ENCODE peak calls at places on chromosomes 1 and 21, in four cellular contexts. One of them, this sample, is unnamed.

GRCh38 chr1:203906932-203907331 is 45.5 kb downstream of the SNRPE start:
- DNase-seq in fibroblast of lung: peak
- DNase-seq in K562: no peak
- DNase-seq in neural progenitor cell: no peak
- DNase-seq in this sample: peak

GRCh38 chr1:207335695-207336363 is 14.4 kb downstream of the CD55 start:
- DNase-seq in fibroblast of lung: no peak
- DNase-seq in K562: no peak
- DNase-seq in neural progenitor cell: no peak
- DNase-seq in this sample: peak

GRCh38 chr21:37751268-37751975 is 164.8 kb downstream of the KCNJ6 start:
- DNase-seq in fibroblast of lung: peak
- DNase-seq in K562: no peak
- DNase-seq in neural progenitor cell: no peak
- DNase-seq in this sample: no peak

GRCh38 chr1:226939439-226940028 is 560 bp upstream of the COQ8A start:
- DNase-seq in fibroblast of lung: no peak
- DNase-seq in K562: no peak
- DNase-seq in neural progenitor cell: peak
- DNase-seq in this sample: peak

GRCh38 chr1:47348246-47348645 is 14.7 kb downstream of the CMPK1 start:
- DNase-seq in fibroblast of lung: no peak
- DNase-seq in K562: no peak
- DNase-seq in neural progenitor cell: no peak
- DNase-seq in this sample: no peak

GRCh38 chr1:12034381-12034801 is 15.1 kb downstream of the MIIP start:
- DNase-seq in fibroblast of lung: peak
- DNase-seq in K562: peak
- DNase-seq in neural progenitor cell: no peak
- DNase-seq in this sample: no peak

GRCh38 chr1:199979071-199979470 is 48.4 kb upstream of the NR5A2 start:
- DNase-seq in fibroblast of lung: no peak
- DNase-seq in K562: no peak
- DNase-seq in neural progenitor cell: no peak
- DNase-seq in this sample: no peak

GRCh38 chr1:175572932-175573871 is 170.2 kb downstream of the TNR start:
- DNase-seq in fibroblast of lung: no peak
- DNase-seq in K562: no peak
- DNase-seq in neural progenitor cell: no peak
- DNase-seq in this sample: peak

GRCh38 chr1:231188768-231189167 is 26.9 kb downstream of the TRIM67 start:
- DNase-seq in fibroblast of lung: no peak
- DNase-seq in K562: no peak
- DNase-seq in neural progenitor cell: no peak
- DNase-seq in this sample: no peak

GRCh38 chr1:112172294-112172882 is 182.9 kb upstream of the KCND3 start:
- DNase-seq in fibroblast of lung: peak
- DNase-seq in K562: peak
- DNase-seq in neural progenitor cell: peak
- DNase-seq in this sample: peak

GRCh38 chr1:242209063-242209462 is 210.2 kb upstream of the MAP1LC3C start:
- DNase-seq in fibroblast of lung: no peak
- DNase-seq in K562: no peak
- DNase-seq in neural progenitor cell: peak
- DNase-seq in this sample: no peak

GRCh38 chr1:107896946-107897345 is 68.0 kb downstream of the VAV3 start:
- DNase-seq in fibroblast of lung: no peak
- DNase-seq in K562: no peak
- DNase-seq in neural progenitor cell: no peak
- DNase-seq in this sample: no peak

GRCh38 chr1:3500265-3500835 is 45.9 kb downstream of the ARHGEF16 start:
- DNase-seq in fibroblast of lung: no peak
- DNase-seq in K562: peak
- DNase-seq in neural progenitor cell: no peak
- DNase-seq in this sample: no peak

GRCh38 chr1:29983366-29983765 is 740.0 kb downstream of the MATN1 start:
- DNase-seq in fibroblast of lung: no peak
- DNase-seq in K562: no peak
- DNase-seq in neural progenitor cell: no peak
- DNase-seq in this sample: no peak

GRCh38 chr21:36709030-36709867 is 10.3 kb downstream of the SIM2 start:
- DNase-seq in fibroblast of lung: no peak
- DNase-seq in K562: no peak
- DNase-seq in neural progenitor cell: peak
- DNase-seq in this sample: no peak

GRCh38 chr21:36709868-36710728 is 11.2 kb downstream of the SIM2 start:
- DNase-seq in fibroblast of lung: no peak
- DNase-seq in K562: no peak
- DNase-seq in neural progenitor cell: peak
- DNase-seq in this sample: no peak

GRCh38 chr21:36706951-36707762 is 8.2 kb downstream of the SIM2 start:
- DNase-seq in fibroblast of lung: no peak
- DNase-seq in K562: peak
- DNase-seq in neural progenitor cell: peak
- DNase-seq in this sample: peak

GRCh38 chr21:36707763-36708511 is 9.0 kb downstream of the SIM2 start:
- DNase-seq in fibroblast of lung: no peak
- DNase-seq in K562: no peak
- DNase-seq in neural progenitor cell: peak
- DNase-seq in this sample: no peak

GRCh38 chr21:36708512-36709029 is 9.7 kb downstream of the SIM2 start:
- DNase-seq in fibroblast of lung: no peak
- DNase-seq in K562: no peak
- DNase-seq in neural progenitor cell: peak
- DNase-seq in this sample: no peak
- TF ChIP-seq EZH2 in fibroblast of lung: peak
- TF ChIP-seq EZH2 in K562: no peak
- TF ChIP-seq EZH2 in neural progenitor cell: peak
- TF ChIP-seq EZH2 in this sample: no peak

DNA sequence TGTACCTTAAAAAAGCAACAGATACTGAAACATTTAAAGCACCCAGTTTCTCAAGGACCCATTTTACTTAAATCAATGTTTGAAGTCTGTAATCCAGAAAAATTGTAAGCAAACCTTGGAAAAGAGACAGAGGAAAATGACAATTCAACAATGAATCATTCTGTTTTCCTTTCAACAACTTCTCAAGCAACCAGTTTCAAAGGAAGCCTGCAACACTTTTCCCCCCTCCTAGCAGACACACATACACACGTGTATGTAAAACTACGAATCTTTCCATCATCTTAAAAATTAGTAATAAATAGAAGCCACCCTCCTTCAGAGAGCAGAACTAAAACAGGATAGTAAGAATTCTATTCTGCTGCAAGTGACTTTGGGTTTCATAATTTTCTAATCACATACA is 1.1 kb downstream of the RERE start:
- DNase-seq in fibroblast of lung: peak
- DNase-seq in K562: peak
- DNase-seq in neural progenitor cell: no peak
- DNase-seq in this sample: no peak
- H3K27ac ChIP-seq in fibroblast of lung: peak
- H3K27ac ChIP-seq in K562: peak
- H3K27ac ChIP-seq in neural progenitor cell: no peak
- H3K27ac ChIP-seq in this sample: peak

GRCh38 chr1:205748398-205749093 is 1.4 kb downstream of the NUCKS1 start:
- DNase-seq in fibroblast of lung: peak
- DNase-seq in K562: peak
- DNase-seq in neural progenitor cell: peak
- DNase-seq in this sample: peak

GRCh38 chr1:205744403-205744802 is 5.6 kb downstream of the NUCKS1 start:
- DNase-seq in fibroblast of lung: no peak
- DNase-seq in K562: no peak
- DNase-seq in neural progenitor cell: no peak
- DNase-seq in this sample: no peak

GRCh38 chr1:205743977-205744376 is 6.0 kb downstream of the NUCKS1 start:
- DNase-seq in fibroblast of lung: no peak
- DNase-seq in K562: no peak
- DNase-seq in neural progenitor cell: peak
- DNase-seq in this sample: no peak

GRCh38 chr1:205749094-205749825 is 722 bp downstream of the NUCKS1 start:
- DNase-seq in fibroblast of lung: peak
- DNase-seq in K562: peak
- DNase-seq in neural progenitor cell: peak
- DNase-seq in this sample: peak

DNA sequence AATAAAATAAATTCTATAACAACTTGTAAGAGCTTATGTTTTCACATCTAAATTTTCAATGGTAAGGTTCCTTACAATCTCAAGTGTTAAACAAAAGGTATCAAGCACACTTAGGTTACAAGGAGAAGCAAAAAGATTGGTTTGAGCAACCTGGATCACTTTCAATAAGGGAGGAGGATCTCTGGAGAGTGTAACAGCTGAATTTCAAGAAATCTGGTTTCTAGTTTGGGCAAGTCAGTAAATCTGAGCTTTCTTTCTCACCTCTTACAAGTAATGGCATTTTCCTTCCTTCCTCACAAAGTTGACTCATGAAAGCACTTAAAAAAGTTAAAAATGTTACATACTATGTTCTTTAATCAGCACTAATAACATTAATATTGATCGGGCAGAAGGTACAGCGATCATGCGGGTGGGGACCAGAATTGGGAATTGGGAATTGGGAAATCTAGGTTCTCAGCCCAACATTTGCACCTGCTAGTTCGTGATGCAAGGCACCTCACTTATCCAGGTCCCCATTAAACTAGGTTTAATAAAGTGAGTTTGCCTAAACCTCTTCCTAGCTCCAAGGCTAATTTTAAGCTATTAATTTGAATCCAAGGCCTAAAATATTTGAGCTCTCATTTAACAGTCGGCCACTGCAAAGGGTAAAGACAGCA is 3.1 kb downstream of the NUCKS1 start:
- DNase-seq in fibroblast of lung: no peak
- DNase-seq in K562: no peak
- DNase-seq in neural progenitor cell: no peak
- DNase-seq in this sample: no peak
- H3K4me3 ChIP-seq in fibroblast of lung: peak
- H3K4me3 ChIP-seq in K562: no peak
- H3K4me3 ChIP-seq in neural progenitor cell: peak
- H3K4me3 ChIP-seq in this sample: peak

GRCh38 chr1:26360051-26360806 is 6.3 kb upstream of the CRYBG2 start:
- DNase-seq in fibroblast of lung: no peak
- DNase-seq in K562: no peak
- DNase-seq in neural progenitor cell: peak
- DNase-seq in this sample: no peak
- TF ChIP-seq EZH2 in fibroblast of lung: no peak
- TF ChIP-seq EZH2 in K562: no peak
- TF ChIP-seq EZH2 in neural progenitor cell: peak
- TF ChIP-seq EZH2 in this sample: no peak

DNA sequence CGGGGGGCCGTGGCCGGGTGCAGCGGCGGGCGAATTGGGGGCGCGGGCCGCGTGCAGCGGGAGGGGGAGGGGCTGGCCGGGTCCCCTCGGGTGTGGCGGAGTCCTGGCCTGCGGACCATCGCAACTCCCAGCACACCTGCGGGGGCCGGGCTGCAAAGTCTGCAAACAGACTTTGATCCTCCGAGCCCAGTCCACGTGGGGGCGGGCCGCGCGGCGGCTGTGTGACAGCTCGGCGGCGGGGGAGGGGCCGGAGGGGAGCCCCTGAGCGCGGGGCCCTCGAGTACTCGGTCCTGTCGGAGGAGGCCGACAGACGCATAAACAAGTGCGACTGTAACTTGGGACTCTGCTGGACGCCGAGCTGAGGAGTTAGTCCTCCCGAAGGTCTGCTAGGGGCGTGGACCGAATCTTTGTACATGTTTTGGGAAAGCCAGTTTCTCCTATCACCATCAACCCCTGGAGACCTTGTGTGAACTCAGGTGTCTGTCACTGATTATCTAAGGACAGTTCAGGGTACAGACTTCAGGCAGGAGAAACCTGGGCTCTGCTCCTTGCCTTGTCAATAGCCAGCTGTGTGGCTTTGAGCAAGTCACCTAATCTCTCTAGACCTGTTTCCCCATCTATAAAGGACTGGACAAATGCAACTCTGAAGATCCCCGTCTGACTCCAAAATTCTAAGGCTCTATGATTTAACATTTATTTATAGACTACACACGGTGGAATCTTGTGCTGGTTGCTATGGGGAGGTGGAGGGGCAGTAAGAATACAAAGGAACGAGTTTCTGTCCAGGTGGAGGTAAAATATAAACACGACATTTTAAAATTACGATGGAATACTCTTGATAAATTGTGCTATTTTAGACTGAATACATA is 707 bp upstream of the SLC30A1 start:
- DNase-seq in fibroblast of lung: peak
- DNase-seq in K562: peak
- DNase-seq in neural progenitor cell: peak
- DNase-seq in this sample: peak
- H3K27ac ChIP-seq in fibroblast of lung: peak
- H3K27ac ChIP-seq in K562: peak
- H3K27ac ChIP-seq in neural progenitor cell: no peak
- H3K27ac ChIP-seq in this sample: peak

GRCh38 chr1:38041941-38042834 is 4.4 kb downstream of the POU3F1 start:
- DNase-seq in fibroblast of lung: no peak
- DNase-seq in K562: no peak
- DNase-seq in neural progenitor cell: peak
- DNase-seq in this sample: no peak
- H3K4me3 ChIP-seq in fibroblast of lung: no peak
- H3K4me3 ChIP-seq in K562: no peak
- H3K4me3 ChIP-seq in neural progenitor cell: peak
- H3K4me3 ChIP-seq in this sample: peak

This sample was measured in A673.